ENCODE peak calls at places on chromosomes 7 and 10, in seven cellular contexts. L is HepG2, X is H1, Y is SK-N-SH, W is K562, V is GM12878, F is HCT116. T is an unnamed sample.

GRCh38 chr10:79386637-79387465 is 39.6 kb downstream of the PPIF start:
- DNase-seq in W (peak), L (no peak), F (no peak), Y (peak), X (no peak), V (no peak), T (no peak)

GRCh38 chr7:143257501-143257900 is 5.7 kb upstream of the GSTK1 start:
- DNase-seq in F (no peak), W (no peak), X (no peak), Y (no peak), V (no peak), L (no peak), T (no peak)

GRCh38 chr7:5502726-5503243 is 79.2 kb upstream of the TNRC18 start:
- DNase-seq in V (no peak), X (no peak), F (no peak), L (no peak), Y (no peak), W (no peak), T (no peak)

GRCh38 chr7:24401628-24402593 is 117.9 kb downstream of the NPY start:
- DNase-seq in V (no peak), Y (peak), F (peak), W (peak), X (no peak), L (peak), T (peak)

GRCh38 chr10:71285180-71285545 is 33.9 kb upstream of the SLC29A3 start:
- DNase-seq in V (no peak), F (no peak), L (peak), Y (peak), X (no peak), W (peak), T (peak)

GRCh38 chr10:103514244-103514643 is 20.7 kb downstream of the NEURL1 start:
- DNase-seq in X (no peak), V (no peak), Y (peak), F (no peak), W (no peak), L (no peak), T (no peak)

GRCh38 chr10:13712799-13713581 is 126.2 kb downstream of the PRPF18 start:
- DNase-seq in L (no peak), W (peak), X (no peak), F (peak), Y (no peak), V (peak), T (no peak)

GRCh38 chr7:46000513-46000912 is 79.4 kb upstream of the IGFBP3 start:
- DNase-seq in W (no peak), Y (no peak), V (no peak), L (no peak), X (no peak), F (no peak), T (no peak)

GRCh38 chr7:155298288-155298833 is 683 bp downstream of the INSIG1 start:
- DNase-seq in L (no peak), X (no peak), F (no peak), V (no peak), Y (peak), W (no peak), T (no peak)

GRCh38 chr7:66296-66695 is 126.1 kb upstream of the FAM20C start:
- DNase-seq in X (no peak), V (no peak), F (no peak), L (no peak), W (no peak), Y (no peak), T (no peak)

GRCh38 chr7:64907641-64908326 is 4.7 kb downstream of the ZNF273 start:
- DNase-seq in V (no peak), Y (peak), L (peak), X (no peak), F (no peak), W (no peak), T (no peak)

DNA sequence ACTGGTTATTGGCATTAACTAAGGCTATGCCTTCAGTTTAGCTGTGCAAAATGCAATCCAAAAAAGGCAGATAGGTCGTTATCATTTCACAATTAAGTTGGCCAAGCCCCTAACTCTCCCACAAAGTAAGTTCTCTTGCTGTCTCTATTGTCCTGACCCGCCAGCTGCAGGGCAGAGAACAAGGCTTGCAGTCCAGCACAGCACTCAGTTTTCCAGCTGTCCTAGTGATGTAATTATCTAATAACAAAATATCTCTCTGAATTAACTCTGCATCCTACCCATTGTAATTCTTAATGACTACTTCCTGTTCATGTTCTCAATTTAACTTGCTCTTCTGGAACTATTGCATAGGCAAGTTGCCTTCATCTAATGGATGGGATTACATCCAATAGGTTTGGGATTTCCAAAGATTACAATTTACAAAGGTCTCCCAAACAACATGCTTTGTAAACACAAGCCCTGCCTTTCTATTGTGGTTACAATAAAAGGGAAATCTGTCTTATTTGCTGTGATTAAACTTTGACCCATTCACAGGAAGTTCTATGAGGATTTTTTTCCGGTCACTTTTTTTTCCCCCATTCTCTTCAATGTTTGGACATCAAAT is 55.2 kb downstream of the CDK6 start:
- DNase-seq in V (no peak), Y (peak), W (no peak), X (no peak), F (no peak), L (peak), T (no peak)
- TF ChIP-seq JUND in V (no peak), Y (no peak), W (no peak), X (no peak), F (no peak), L (no peak), T (no peak)

DNA sequence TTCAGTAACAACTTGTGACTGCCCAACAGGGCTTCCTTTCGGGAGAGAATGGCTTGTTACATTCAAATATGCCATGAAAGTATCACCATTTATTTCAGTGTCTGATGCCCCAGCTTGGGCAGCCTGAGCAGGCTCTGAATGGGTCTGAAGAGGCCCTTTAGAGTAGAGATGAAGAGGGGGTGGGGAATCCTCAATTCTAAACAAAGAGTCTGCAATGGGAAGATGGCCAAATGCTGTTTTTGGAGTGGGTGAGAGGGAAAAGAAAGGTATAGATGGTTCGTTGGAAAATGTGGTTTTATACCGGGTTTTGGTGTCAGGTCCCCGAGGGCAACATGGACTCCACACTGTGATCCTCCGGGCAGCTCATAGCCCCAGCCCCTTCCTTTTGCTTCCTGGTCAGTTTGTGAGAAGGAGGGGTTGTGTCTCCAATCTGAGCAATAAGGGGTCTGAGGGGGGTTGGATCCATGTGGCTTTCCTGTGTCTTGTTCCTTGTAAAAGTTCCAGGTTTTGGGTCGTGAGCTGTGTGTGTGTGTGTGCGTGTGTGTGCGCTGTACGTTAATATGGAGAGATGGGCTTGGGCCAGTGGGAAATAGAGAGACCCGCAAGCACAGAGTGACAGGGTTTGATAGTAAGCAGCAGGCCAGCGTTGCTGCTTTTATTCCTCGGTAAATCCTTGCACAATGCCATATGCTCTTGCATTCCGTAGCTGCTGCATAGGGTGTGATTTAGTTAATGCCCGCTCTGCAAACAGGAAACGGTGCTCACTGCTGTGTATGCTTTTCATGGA is 108.3 kb downstream of the TCF7L2 start:
- DNase-seq in W (no peak), V (no peak), F (no peak), L (peak), Y (peak), X (no peak), T (no peak)
- TF ChIP-seq JUND in W (no peak), V (no peak), F (no peak), L (no peak), Y (no peak), X (no peak), T (no peak)

GRCh38 chr10:51638737-51639136 is 60.7 kb downstream of the CSTF2T start:
- DNase-seq in V (no peak), L (no peak), W (no peak), X (no peak), Y (no peak), F (no peak), T (no peak)

GRCh38 chr10:51640120-51640819 is 59.1 kb downstream of the CSTF2T start:
- DNase-seq in Y (no peak), V (no peak), W (no peak), F (no peak), X (no peak), L (no peak), T (no peak)

GRCh38 chr10:51643734-51644133 is 55.7 kb downstream of the CSTF2T start:
- DNase-seq in Y (no peak), W (no peak), L (no peak), V (no peak), X (no peak), F (no peak), T (no peak)

DNA sequence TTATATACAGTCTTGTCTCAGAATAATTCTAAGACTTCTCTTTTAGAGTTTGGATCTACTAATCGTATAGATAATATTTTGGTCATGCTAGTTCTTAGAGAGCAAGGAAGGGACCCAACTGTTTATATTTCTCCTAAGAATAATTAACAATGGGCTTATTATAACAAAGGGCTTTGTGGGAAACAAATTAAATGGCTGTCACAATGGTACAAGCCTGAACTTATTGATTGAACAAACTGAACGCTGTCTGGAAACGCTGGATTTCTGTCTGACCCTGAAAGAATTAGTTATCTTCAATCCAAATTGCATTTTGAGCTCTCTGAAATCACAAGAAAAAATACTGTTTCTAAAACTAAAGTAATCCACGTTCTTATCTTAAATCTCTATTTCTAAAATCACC is 56.8 kb downstream of the CSTF2T start:
- DNase-seq in X (no peak), Y (no peak), L (no peak), W (no peak), F (no peak), V (no peak), T (no peak)
- TF ChIP-seq JUND in X (no peak), Y (no peak), L (no peak), W (no peak), F (no peak), V (no peak), T (no peak)

GRCh38 chr7:84218681-84219080 is 24.1 kb upstream of the SEMA3A start:
- DNase-seq in L (no peak), X (no peak), V (no peak), W (no peak), Y (no peak), F (no peak), T (no peak)
- TF ChIP-seq JUND in L (no peak), X (no peak), V (no peak), W (no peak), Y (no peak), F (no peak), T (no peak)

GRCh38 chr10:24957624-24958435 is 5.4 kb upstream of the PRTFDC1 start:
- DNase-seq in X (no peak), Y (no peak), V (no peak), W (no peak), F (peak), L (no peak), T (no peak)
- TF ChIP-seq JUND in X (no peak), Y (peak), V (no peak), W (no peak), F (peak), L (no peak), T (no peak)

DNA sequence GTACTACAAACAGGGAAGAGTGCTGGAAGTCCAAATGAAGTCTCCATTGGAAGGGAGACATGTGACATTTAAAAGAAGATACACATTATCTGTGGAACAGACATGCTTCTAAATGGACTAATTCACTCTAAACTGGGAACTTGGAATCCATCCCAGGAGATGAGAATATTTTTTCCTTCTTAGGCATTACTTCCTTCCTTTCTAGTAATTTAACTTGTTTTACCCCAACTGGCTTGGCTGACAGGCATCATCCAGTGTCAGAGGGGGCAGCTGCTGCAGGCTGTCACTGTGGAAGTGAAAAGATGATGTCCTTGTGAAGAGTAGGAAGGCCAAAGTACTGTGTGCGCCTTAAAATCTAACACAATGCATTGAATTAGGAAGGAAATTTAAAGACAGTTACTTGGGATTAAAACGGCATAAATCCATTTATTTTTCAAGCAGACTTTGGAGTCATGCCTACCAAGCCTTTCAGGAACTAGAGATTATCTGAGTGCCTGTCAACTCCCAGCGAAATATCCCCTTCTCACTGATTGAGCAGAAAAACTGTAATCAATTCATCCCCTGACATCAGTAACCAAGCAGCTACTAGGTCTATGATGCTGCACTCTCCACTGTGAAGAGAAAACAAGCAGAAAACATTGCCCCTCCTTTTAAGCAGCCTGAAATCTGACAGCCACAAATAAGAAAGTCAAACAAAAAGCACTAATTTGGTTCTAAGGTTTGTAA is 161.2 kb downstream of the DGKI start:
- DNase-seq in W (no peak), F (no peak), Y (no peak), L (no peak), V (no peak), X (no peak), T (no peak)
- TF ChIP-seq JUND in W (no peak), F (no peak), Y (no peak), L (no peak), V (no peak), X (no peak), T (no peak)

T was measured in T47D.